ENCODE peak calls at places on chromosomes 6 and 20, in four cellular contexts. V is trophoblast cell, I is body of pancreas, M is mesenchymal stem cell. A is an unnamed sample.

GRCh38 chr6:29887330-29887818 is 55.0 kb upstream of the HLA-A start:
- DNase-seq in I (peak; percentile 33), V (no peak), M (peak; percentile 44), A (peak; percentile 90)

GRCh38 chr6:166770216-166771116 is 143.4 kb upstream of the RPS6KA2 start:
- DNase-seq in V (no peak), M (no peak), I (no peak), A (no peak)

GRCh38 chr6:133749427-133749826 is 139.5 kb upstream of the TCF21 start:
- DNase-seq in M (no peak), I (no peak), V (no peak), A (no peak)

GRCh38 chr6:132210886-132211563 is 190.2 kb downstream of the MOXD1 start:
- DNase-seq in M (no peak), V (no peak), I (no peak), A (no peak)

GRCh38 chr20:12316794-12317193 is 399.1 kb downstream of the BTBD3 start:
- DNase-seq in M (no peak), I (no peak), V (no peak), A (no peak)

GRCh38 chr6:111653961-111654360 is 48.3 kb upstream of the TRAF3IP2 start:
- DNase-seq in V (no peak), I (no peak), M (no peak), A (no peak)

GRCh38 chr6:104603108-104603745 is 256.5 kb downstream of the HACE1 start:
- DNase-seq in M (no peak), V (no peak), I (no peak), A (no peak)

GRCh38 chr20:16803965-16804792 is 56.0 kb downstream of the OTOR start:
- DNase-seq in V (peak; percentile 31), I (peak; percentile 50), M (peak; percentile 54), A (peak; percentile 45)

GRCh38 chr6:73985891-73986290 is 289.9 kb downstream of the CD109 start:
- DNase-seq in I (no peak), V (no peak), M (no peak), A (no peak)

GRCh38 chr6:6515691-6516607 is 72.6 kb upstream of the LY86 start:
- DNase-seq in M (no peak), I (no peak), V (no peak), A (no peak)

GRCh38 chr6:168091381-168092264 is 12.6 kb upstream of the FRMD1 start:
- DNase-seq in I (no peak), V (no peak), M (no peak), A (no peak)

GRCh38 chr20:33465536-33466302 is 22.2 kb upstream of the SNTA1 start:
- DNase-seq in M (no peak), I (peak; percentile 14), V (no peak), A (no peak)

GRCh38 chr6:29651413-29652197 is 5.3 kb upstream of the MOG start:
- DNase-seq in M (peak; percentile 57), I (no peak), V (no peak), A (no peak)

GRCh38 chr6:119541132-119541905 is 191.8 kb upstream of the MAN1A1 start:
- DNase-seq in V (no peak), I (no peak), M (peak; percentile 99), A (peak; percentile 7)

GRCh38 chr20:52992632-52993031 is 20.5 kb downstream of the TSHZ2 start:
- DNase-seq in M (peak; percentile 30), V (no peak), I (no peak), A (no peak)

GRCh38 chr6:48389146-48390043 is 278.4 kb upstream of the PTCHD4 start:
- DNase-seq in I (no peak), V (no peak), M (no peak), A (no peak)

GRCh38 chr6:155237613-155238012 is 26.2 kb upstream of the CLDN20 start:
- DNase-seq in M (no peak), I (no peak), V (no peak), A (no peak)

GRCh38 chr6:157982297-157982579 is 575 bp downstream of the SYNJ2 start:
- DNase-seq in I (peak; percentile 70), V (no peak), M (peak; percentile 70), A (peak; percentile 59)

GRCh38 chr20:3652646-3653596 is 10.3 kb downstream of the GFRA4 start:
- DNase-seq in M (no peak), V (no peak), I (no peak), A (no peak)

GRCh38 chr6:99434702-99435530 is 9.8 kb upstream of the PNISR start:
- DNase-seq in M (peak; percentile 52), I (no peak), V (no peak), A (peak; percentile 31)

GRCh38 chr6:3458706-3459421 is 2.0 kb upstream of the SLC22A23 start:
- DNase-seq in M (no peak), V (no peak), I (no peak), A (no peak)

GRCh38 chr6:166297606-166298005 is 10.6 kb downstream of the PRR18 start:
- DNase-seq in I (no peak), V (no peak), M (no peak), A (no peak)

GRCh38 chr20:9867196-9867980 is 28.5 kb upstream of the PAK5 start:
- DNase-seq in I (no peak), V (no peak), M (no peak), A (no peak)

GRCh38 chr6:7165736-7166296 is 58.1 kb downstream of the RREB1 start:
- DNase-seq in V (no peak), M (peak; percentile 53), I (no peak), A (no peak)

GRCh38 chr20:55650609-55651228 is 354.6 kb downstream of the CBLN4 start:
- DNase-seq in V (no peak), M (no peak), I (no peak), A (peak; percentile 4)

GRCh38 chr20:44706371-44707258 is 8.6 kb upstream of the CCN5 start:
- DNase-seq in M (no peak), V (no peak), I (peak; percentile 25), A (no peak)

GRCh38 chr20:44704551-44704971 is 10.6 kb upstream of the CCN5 start:
- DNase-seq in M (peak; percentile 55), I (no peak), V (no peak), A (no peak)

GRCh38 chr20:44707259-44707580 is 7.9 kb upstream of the CCN5 start:
- DNase-seq in M (no peak), V (no peak), I (no peak), A (no peak)

GRCh38 chr20:44703956-44704488 is 11.1 kb upstream of the CCN5 start:
- DNase-seq in V (no peak), M (no peak), I (no peak), A (no peak)

DNA sequence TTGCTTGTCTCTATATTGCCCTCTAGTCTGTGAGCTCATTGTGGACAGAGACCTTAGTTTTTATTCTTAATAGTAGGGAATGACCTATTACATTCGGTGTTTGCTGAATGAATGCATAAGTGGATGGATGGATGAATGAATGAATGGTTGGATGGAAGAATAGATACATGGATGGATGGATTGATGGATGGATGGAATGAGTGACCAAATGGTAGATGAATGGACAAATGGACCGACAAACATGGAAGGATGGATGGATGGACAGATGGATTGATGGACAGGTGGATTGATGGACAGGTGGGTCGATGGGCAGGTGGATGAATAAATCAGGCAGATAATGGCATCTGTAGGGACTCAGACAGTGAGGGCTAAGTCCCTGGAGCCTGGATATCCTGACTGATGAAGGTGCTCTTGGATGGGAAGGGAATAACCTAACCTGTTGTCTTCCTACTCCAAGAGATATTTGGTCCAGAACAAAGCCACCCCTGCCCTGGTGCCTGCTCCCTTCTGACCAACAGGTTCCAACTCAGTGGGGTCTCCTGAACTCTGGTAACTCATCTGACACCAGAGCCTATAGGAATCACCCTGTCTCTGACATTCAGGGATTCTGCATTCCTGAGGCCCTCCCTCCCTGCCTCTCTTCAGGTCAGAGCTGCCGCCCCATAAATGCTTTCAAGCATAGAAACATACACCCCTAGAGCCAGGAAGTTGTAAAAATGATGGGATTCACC is 9.6 kb upstream of the CCN5 start:
- DNase-seq in V (no peak), I (no peak), M (no peak), A (no peak)
- H3K4me1 ChIP-seq in V (no peaks in the 10 kb centered on the region), I (no peaks in the 10 kb centered on the region), M (peaks cover 48% of the 10 kb centered on the region), A (no peaks in the 10 kb centered on the region)

GRCh38 chr6:37131960-37132253 is 38.0 kb upstream of the PIM1 start:
- DNase-seq in M (no peak), V (no peak), I (no peak), A (no peak)
- H3K4me1 ChIP-seq in M (peaks cover 35% of the 10 kb centered on the region), V (peaks cover 32% of the 10 kb centered on the region), I (peaks cover 21% of the 10 kb centered on the region), A (peaks cover 17% of the 10 kb centered on the region)

DNA sequence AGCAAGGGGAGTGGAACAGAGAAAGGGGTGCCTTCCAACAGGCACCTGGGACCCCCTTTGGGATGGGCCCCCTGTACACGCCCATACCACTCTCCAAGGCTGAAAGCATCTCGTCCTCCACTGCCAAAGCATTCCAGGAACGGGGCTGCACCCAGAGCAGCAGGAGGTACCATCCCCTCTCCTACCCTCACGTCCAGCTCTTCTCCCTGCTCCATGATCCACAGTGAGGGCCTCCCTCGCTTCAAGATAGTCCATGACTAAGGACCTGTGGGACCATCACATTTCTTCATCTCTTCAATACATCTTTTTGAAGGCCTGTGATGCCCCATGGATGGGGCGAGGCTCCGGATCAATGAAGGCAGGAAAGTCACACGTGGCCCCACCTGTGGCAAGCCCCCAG is 209.9 kb downstream of the ANKRD60 start:
- DNase-seq in I (no peak), M (no peak), V (no peak), A (no peak)
- H3K4me1 ChIP-seq in I (peaks cover 52% of the 10 kb centered on the region), M (peaks cover 1% of the 10 kb centered on the region), V (no peaks in the 10 kb centered on the region), A (no peaks in the 10 kb centered on the region)

GRCh38 chr6:36926711-36927110 is 27.8 kb upstream of the PI16 start:
- DNase-seq in I (no peak), M (no peak), V (no peak), A (no peak)

GRCh38 chr6:36924778-36925396 is 29.7 kb upstream of the PI16 start:
- DNase-seq in V (no peak), I (no peak), M (no peak), A (no peak)

GRCh38 chr6:36927114-36927513 is 27.4 kb upstream of the PI16 start:
- DNase-seq in V (no peak), I (no peak), M (no peak), A (no peak)

GRCh38 chr6:36925809-36926208 is 28.7 kb upstream of the PI16 start:
- DNase-seq in I (no peak), M (no peak), V (no peak), A (no peak)

DNA sequence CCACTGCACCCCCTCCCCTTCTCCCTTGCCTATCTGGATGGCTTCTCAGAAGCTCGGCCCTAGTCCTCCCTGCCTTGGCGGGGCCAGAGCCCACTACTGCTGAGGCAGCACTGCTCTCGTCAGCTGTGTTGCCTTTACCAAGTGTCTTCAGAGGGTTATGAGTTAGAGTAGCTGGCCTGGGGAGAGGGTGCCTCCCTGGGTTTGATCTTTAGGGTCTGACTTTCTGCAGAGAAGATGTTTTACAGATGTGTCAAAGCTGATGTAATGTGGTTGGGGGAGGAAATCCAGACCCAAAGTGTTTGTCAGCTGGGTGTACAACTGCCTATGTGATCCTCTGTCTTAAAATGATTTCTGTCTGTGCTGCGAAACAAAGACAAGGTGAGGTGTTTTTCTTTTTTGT is 30.4 kb upstream of the PI16 start:
- DNase-seq in M (peak; percentile 25), I (no peak), V (no peak), A (no peak)
- H3K4me1 ChIP-seq in M (peaks cover 26% of the 10 kb centered on the region), I (peaks cover 10% of the 10 kb centered on the region), V (peaks cover 7% of the 10 kb centered on the region), A (no peaks in the 10 kb centered on the region)

DNA sequence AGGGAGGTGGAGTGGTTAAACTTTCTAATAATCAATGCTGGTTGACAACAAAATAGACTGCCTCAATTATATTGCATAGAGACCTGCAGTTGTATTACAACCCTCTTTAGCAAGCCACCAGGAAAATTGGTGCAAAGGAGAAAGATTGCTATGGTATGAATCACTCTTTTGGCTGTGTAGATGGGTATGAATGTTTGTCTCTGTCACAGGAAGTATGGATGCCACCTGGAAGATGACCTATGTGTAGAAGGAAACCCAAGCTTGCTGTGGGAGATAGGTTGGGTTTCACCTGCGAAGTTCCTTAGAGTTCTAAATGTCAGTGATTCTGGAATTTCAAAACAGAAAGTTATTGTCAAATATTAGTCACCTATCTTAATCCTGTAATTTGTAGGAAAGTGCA is 134.6 kb downstream of the SOBP start:
- DNase-seq in I (no peak), M (no peak), V (peak; percentile 33), A (no peak)
- H3K4me1 ChIP-seq in I (no peaks in the 10 kb centered on the region), M (peaks cover 2% of the 10 kb centered on the region), V (no peaks in the 10 kb centered on the region), A (no peaks in the 10 kb centered on the region)

GRCh38 chr6:27138837-27139752 is 108.4 kb upstream of the PRSS16 start:
- DNase-seq in V (peak; percentile 13), M (peak; percentile 61), I (peak; percentile 39), A (peak; percentile 87)
- H3K4me1 ChIP-seq in V (no peaks in the 10 kb centered on the region), M (peaks cover 5% of the 10 kb centered on the region), I (peaks cover 2% of the 10 kb centered on the region), A (no peaks in the 10 kb centered on the region)